ENCODE peak calls at places on chromosome 9, in four cellular contexts. S is colonic mucosa, E is psoas muscle, B is cardiac fibroblast. O is an unnamed sample.

GRCh38 chr9:108759835-108760234 is 96.0 kb downstream of the ACTL7B start:
- DNase-seq in B (no peak), E (no peak), S (no peak), O (no peak)

GRCh38 chr9:88826651-88827245 is 164.5 kb upstream of the S1PR3 start:
- DNase-seq in B (peak), S (no peak), E (no peak), O (no peak)

GRCh38 chr9:35280394-35280793 is 118.6 kb downstream of the UNC13B start:
- DNase-seq in B (no peak), E (no peak), S (no peak), O (no peak)

GRCh38 chr9:91577540-91577939 is 153.9 kb upstream of the NFIL3 start:
- DNase-seq in B (no peak), S (no peak), E (no peak), O (no peak)

GRCh38 chr9:92740446-92740961 is 24.1 kb downstream of the BICD2 start:
- DNase-seq in B (no peak), E (no peak), S (no peak), O (peak)

GRCh38 chr9:110370316-110370715 is 32.7 kb upstream of the TXNDC8 start:
- DNase-seq in E (no peak), B (peak), S (no peak), O (peak)

GRCh38 chr9:27118916-27119315 is 9.9 kb downstream of the TEK start:
- DNase-seq in E (no peak), B (peak), S (no peak), O (peak)

GRCh38 chr9:14198544-14199510 is 115.1 kb downstream of the NFIB start:
- DNase-seq in S (peak), E (peak), B (peak), O (peak)

GRCh38 chr9:15033316-15033715 is 123.1 kb upstream of the FREM1 start:
- DNase-seq in B (no peak), S (no peak), E (no peak), O (no peak)

GRCh38 chr9:88930716-88931115 is 60.6 kb upstream of the S1PR3 start:
- DNase-seq in E (no peak), S (no peak), B (no peak), O (no peak)

GRCh38 chr9:73426226-73426625 is 274.6 kb downstream of the ANXA1 start:
- DNase-seq in B (no peak), S (no peak), E (no peak), O (no peak)

GRCh38 chr9:134784612-134785305 is 95.9 kb upstream of the FCN2 start:
- DNase-seq in B (no peak), E (no peak), S (no peak), O (no peak)

GRCh38 chr9:115109486-115109885 is 8.5 kb downstream of the TNC start:
- DNase-seq in S (no peak), B (peak), E (no peak), O (peak)

GRCh38 chr9:8962084-8962483 is 1162.5 kb upstream of the DMAC1 start:
- DNase-seq in E (no peak), S (no peak), B (no peak), O (no peak)

GRCh38 chr9:104993291-104993963 is 65.5 kb upstream of the ABCA1 start:
- DNase-seq in E (peak), S (peak), B (peak), O (no peak)

GRCh38 chr9:128823903-128824406 is 5.6 kb downstream of the SPOUT1 start:
- DNase-seq in E (peak), S (no peak), B (no peak), O (no peak)

GRCh38 chr9:69395718-69396117 is 70.7 kb downstream of the ENTREP1 start:
- DNase-seq in B (no peak), E (no peak), S (no peak), O (no peak)

GRCh38 chr9:134405527-134405926 is 79.3 kb downstream of the RXRA start:
- DNase-seq in S (no peak), B (no peak), E (no peak), O (no peak)

GRCh38 chr9:81497096-81497495 is 192.3 kb downstream of the TLE1 start:
- DNase-seq in E (no peak), S (no peak), B (peak), O (peak)

GRCh38 chr9:99296375-99296951 is 74.4 kb downstream of the SEC61B start:
- DNase-seq in B (no peak), S (no peak), E (peak), O (no peak)

GRCh38 chr9:133122935-133123611 is 2.0 kb upstream of the RALGDS start:
- DNase-seq in S (peak), E (peak), B (peak), O (no peak)

GRCh38 chr9:133341369-133342082 is 5.5 kb upstream of the SURF6 start:
- DNase-seq in E (peak), S (no peak), B (no peak), O (no peak)

GRCh38 chr9:129665814-129666511 is 516 bp downstream of the PRRX2 start:
- DNase-seq in B (no peak), S (no peak), E (no peak), O (no peak)

GRCh38 chr9:113579270-113580040 is 115.9 kb downstream of the RGS3 start:
- DNase-seq in B (peak), E (peak), S (no peak), O (no peak)

GRCh38 chr9:95048225-95049087 is 269.1 kb downstream of the FANCC start:
- DNase-seq in S (peak), E (peak), B (peak), O (peak)

GRCh38 chr9:133406480-133407307 is 11.1 kb downstream of the REXO4 start:
- DNase-seq in S (peak), B (peak), E (peak), O (peak)

GRCh38 chr9:126564128-126564527 is 49.6 kb upstream of the LMX1B start:
- DNase-seq in B (no peak), S (peak), E (no peak), O (no peak)

GRCh38 chr9:37917801-37918664 is 14.1 kb upstream of the SLC25A51 start:
- DNase-seq in S (no peak), E (no peak), B (no peak), O (no peak)

GRCh38 chr9:109381011-109381729 is 60.3 kb upstream of the EPB41L4B start:
- DNase-seq in E (no peak), B (peak), S (no peak), O (peak)

GRCh38 chr9:95003694-95004451 is 277.4 kb downstream of the AOPEP start:
- DNase-seq in S (peak), B (peak), E (peak), O (peak)

DNA sequence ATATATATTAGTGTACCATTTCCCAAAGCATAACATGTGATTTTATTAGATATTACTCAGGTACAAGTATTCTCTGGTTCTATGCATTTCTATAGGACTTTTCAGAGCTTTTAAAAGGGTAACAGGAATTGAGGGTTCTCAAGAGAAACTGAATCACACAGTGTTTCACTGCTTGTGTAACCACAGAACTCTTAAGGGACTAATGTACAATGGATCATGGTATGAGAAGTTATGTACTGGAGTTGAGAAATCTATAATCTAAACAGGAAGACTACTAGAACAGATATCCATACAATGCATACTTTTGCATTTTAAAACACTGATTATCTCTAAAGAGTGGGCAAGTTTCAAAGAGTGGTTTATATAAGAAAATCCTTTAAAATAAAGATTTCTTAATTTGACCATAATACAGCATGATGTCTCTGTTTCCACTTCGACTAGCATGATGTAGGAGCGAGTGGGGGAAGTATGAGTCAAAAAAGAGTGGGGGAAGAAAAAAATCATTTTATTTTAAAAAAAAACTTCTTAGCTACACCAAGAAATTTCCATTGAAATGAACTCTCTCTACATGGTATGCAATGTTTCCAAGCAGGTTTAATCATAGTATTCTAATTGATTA is 183.5 kb downstream of the RFX3 start:
- DNase-seq in E (no peak), B (peak), S (no peak), O (peak)
- H3K4me3 ChIP-seq in E (no peak), B (no peak), S (no peak), O (no peak)

DNA sequence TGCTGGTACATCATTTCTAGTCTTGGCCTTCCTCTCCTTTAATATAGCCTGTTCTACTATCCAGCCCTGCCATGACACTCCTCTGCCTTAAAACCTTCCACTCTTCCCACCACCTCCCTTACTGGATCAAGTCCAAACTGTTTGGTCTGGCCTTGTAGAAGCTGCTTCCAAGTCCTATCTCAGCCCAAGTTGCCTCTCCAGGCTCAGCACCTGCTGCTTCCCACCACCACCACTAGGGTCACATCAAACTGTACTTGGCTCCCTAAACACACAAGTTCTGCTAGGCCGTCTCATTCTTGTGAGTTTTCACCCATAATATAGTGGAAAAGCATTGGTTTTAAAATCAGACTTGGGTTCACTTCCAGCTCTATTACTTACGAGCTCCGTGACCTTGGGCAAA is 1.4 kb downstream of the NDUFA8 start:
- DNase-seq in E (no peak), B (peak), S (peak), O (peak)
- TF ChIP-seq CTCF in E (peak), B (peak), S (peak), O (peak)

DNA sequence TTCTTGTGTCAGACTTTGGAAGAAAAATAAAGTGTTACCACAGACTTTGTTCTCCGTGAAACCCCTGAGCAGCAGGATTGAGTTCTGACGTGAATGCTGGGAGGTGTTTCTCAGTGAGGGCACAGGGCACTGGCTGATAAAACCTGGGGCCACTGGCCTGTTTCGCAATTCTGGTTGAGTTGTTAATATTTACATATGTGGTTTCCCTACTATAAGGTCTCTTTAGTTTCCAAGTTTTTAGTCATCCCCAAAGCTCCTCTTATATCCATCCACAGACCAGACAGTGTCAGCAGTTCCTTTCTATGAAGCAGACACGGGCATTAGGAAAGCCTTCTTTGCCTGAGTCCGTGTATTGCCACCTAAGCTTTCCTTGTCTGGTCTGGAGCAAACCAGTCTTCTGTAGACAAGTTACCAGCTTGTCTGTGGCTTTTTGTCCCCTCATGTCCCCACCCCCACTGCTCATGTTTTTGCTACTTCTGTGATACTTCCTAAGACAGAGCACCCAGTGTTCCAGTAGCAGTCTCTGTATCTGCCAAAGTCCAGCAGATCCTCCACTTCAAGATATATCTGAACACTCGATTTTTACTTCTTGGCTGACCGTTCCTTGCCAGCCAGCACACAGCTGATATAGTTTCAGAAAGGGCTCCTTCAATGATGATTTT is 42.0 kb downstream of the ACO1 start:
- DNase-seq in S (no peak), B (peak), E (no peak), O (peak)
- H3K4me3 ChIP-seq in S (no peak), B (no peak), E (no peak), O (no peak)

GRCh38 chr9:131112374-131113159 is 12.8 kb upstream of the NUP214 start:
- DNase-seq in E (no peak), B (peak), S (no peak), O (peak)
- TF ChIP-seq CTCF in E (no peak), B (no peak), S (no peak), O (no peak)

O was measured in epithelial cell of esophagus.